ENCODE peak calls at places on chromosomes 16 and 17, in five cellular contexts. Q, G, C, W and S are unnamed samples.

GRCh38 chr17:68383443-68384321 is 73.6 kb downstream of the WIPI1 start:
- DNase-seq in Q (peak; percentile 91), G (no peak), C (no peak), W (peak; percentile 56), S (no peak)

GRCh38 chr16:6297666-6298435 is 1034.8 kb upstream of the RBFOX1 start:
- DNase-seq in Q (no peak), G (no peak), C (no peak), W (no peak), S (no peak)

GRCh38 chr17:17129466-17129865 is 76.7 kb downstream of the PLD6 start:
- DNase-seq in Q (no peak), G (no peak), C (no peak), W (no peak), S (no peak)

GRCh38 chr17:3571043-3571900 is 13.7 kb upstream of the TRPV3 start:
- DNase-seq in Q (no peak), G (no peak), C (peak; percentile 86), W (no peak), S (no peak)

GRCh38 chr17:7292729-7293128 is 1.7 kb downstream of the YBX2 start:
- DNase-seq in Q (no peak), G (no peak), C (no peak), W (no peak), S (no peak)

GRCh38 chr17:7023576-7024401 is 939 bp downstream of the BCL6B start:
- DNase-seq in Q (peak; percentile 73), G (peak; percentile 96), C (peak; percentile 53), W (peak; percentile 85), S (peak; percentile 94)

GRCh38 chr17:56230660-56231059 is 77.4 kb downstream of the ANKFN1 start:
- DNase-seq in Q (peak; percentile 45), G (no peak), C (no peak), W (no peak), S (peak; percentile 54)

GRCh38 chr17:7214300-7215135 is 5.1 kb downstream of the DLG4 start:
- DNase-seq in Q (peak; percentile 95), G (peak; percentile 99), C (peak; percentile 99), W (peak; percentile 99), S (peak; percentile 98)

GRCh38 chr17:16439867-16440351 is 24.5 kb downstream of the TRPV2 start:
- DNase-seq in Q (no peak), G (no peak), C (peak; percentile 51), W (no peak), S (no peak)

GRCh38 chr16:84581161-84581560 is 36.7 kb downstream of the COTL1 start:
- DNase-seq in Q (no peak), G (no peak), C (no peak), W (no peak), S (no peak)

GRCh38 chr16:10992797-10993196 is 48.4 kb downstream of the CLEC16A start:
- DNase-seq in Q (peak; percentile 84), G (peak; percentile 25), C (no peak), W (no peak), S (no peak)

GRCh38 chr16:3578610-3579551 is 1.7 kb upstream of the NLRC3 start:
- DNase-seq in Q (peak; percentile 20), G (peak; percentile 62), C (peak; percentile 93), W (no peak), S (no peak)

GRCh38 chr16:85137323-85138072 is 25.2 kb upstream of the CIBAR2 start:
- DNase-seq in Q (peak; percentile 80), G (peak; percentile 85), C (no peak), W (peak; percentile 97), S (peak; percentile 94)

GRCh38 chr16:76226011-76226410 is 51.2 kb upstream of the CNTNAP4 start:
- DNase-seq in Q (no peak), G (no peak), C (no peak), W (no peak), S (no peak)

GRCh38 chr16:4260360-4260759 is 12.5 kb downstream of the TFAP4 start:
- DNase-seq in Q (no peak), G (peak; percentile 90), C (no peak), W (no peak), S (no peak)

GRCh38 chr16:85800321-85800669 is 800 bp downstream of the COX4I1 start:
- DNase-seq in Q (no peak), G (no peak), C (peak; percentile 13), W (no peak), S (no peak)

GRCh38 chr16:78184554-78185183 is 85.2 kb downstream of the WWOX start:
- DNase-seq in Q (peak; percentile 49), G (no peak), C (no peak), W (no peak), S (no peak)

GRCh38 chr16:13829712-13830304 is 90.1 kb upstream of the ERCC4 start:
- DNase-seq in Q (no peak), G (no peak), C (no peak), W (no peak), S (no peak)

GRCh38 chr17:67050476-67051154 is 6.3 kb downstream of the CACNG1 start:
- DNase-seq in Q (no peak), G (no peak), C (no peak), W (no peak), S (no peak)

GRCh38 chr17:4559139-4559791 is 1.1 kb downstream of the GGT6 start:
- DNase-seq in Q (no peak), G (peak; percentile 51), C (no peak), W (no peak), S (no peak)

GRCh38 chr17:10435096-10435495 is 13.3 kb upstream of the MYH8 start:
- DNase-seq in Q (no peak), G (no peak), C (no peak), W (no peak), S (no peak)

GRCh38 chr17:21001813-21002221 is 41.0 kb downstream of the USP22 start:
- DNase-seq in Q (no peak), G (peak; percentile 37), C (no peak), W (no peak), S (no peak)

GRCh38 chr17:21296097-21297025 is 11.8 kb downstream of the MAP2K3 start:
- DNase-seq in Q (no peak), G (no peak), C (no peak), W (no peak), S (no peak)

GRCh38 chr16:1264257-1265089 is 8.6 kb downstream of the TPSD1 start:
- DNase-seq in Q (no peak), G (no peak), C (no peak), W (no peak), S (no peak)

GRCh38 chr16:1262846-1263221 is 7.0 kb downstream of the TPSD1 start:
- DNase-seq in Q (no peak), G (no peak), C (no peak), W (no peak), S (no peak)

GRCh38 chr16:1263591-1264216 is 7.8 kb downstream of the TPSD1 start:
- DNase-seq in Q (no peak), G (no peak), C (no peak), W (no peak), S (no peak)

GRCh38 chr16:1265090-1265630 is 9.3 kb downstream of the TPSD1 start:
- DNase-seq in Q (no peak), G (no peak), C (no peak), W (no peak), S (no peak)

DNA sequence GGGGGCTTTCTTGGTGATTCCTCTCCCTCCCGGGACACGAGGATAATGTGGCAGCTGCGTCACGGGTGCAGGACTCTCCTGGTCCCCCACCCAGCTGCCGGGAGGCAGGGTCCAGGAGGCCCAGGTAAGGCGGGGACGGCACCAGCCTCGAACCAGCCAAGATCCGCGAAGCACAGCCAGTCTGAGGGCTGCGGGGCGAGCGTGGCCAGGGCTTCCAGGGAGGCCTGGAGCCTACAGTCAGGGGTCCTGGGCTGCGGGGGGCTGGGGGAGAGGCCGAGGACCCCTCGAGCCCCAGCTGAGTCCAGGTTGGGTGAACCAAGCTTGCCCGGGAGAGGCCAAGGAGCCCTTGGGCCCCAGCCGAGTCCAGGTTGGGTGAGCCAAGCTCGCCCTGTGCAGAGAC is 10.0 kb downstream of the TPSD1 start:
- DNase-seq in Q (no peak), G (no peak), C (no peak), W (no peak), S (no peak)
- H3K4me3 ChIP-seq in Q (no peak overlapping the region), G (no peak overlapping the region), C (no peak overlapping the region), W (no peak overlapping the region), S (no peak overlapping the region)

GRCh38 chr16:31745900-31746299 is 127.7 kb upstream of the ZNF267 start:
- DNase-seq in Q (no peak), G (no peak), C (no peak), W (no peak), S (no peak)
- H3K9me3 ChIP-seq in Q (no peaks in the 10 kb centered on the region), G (peaks cover 89% of the 10 kb centered on the region), C (peaks cover 29% of the 10 kb centered on the region), W (peaks cover 60% of the 10 kb centered on the region), S (peaks cover 97% of the 10 kb centered on the region)

GRCh38 chr17:13337864-13338371 is 263.8 kb downstream of the HS3ST3A1 start:
- DNase-seq in Q (peak; percentile 74), G (no peak), C (peak; percentile 48), W (no peak), S (no peak)
- TF ChIP-seq CTCF in Q (peak; percentile 85), G (peak; percentile 64), C (peak; percentile 87), W (peak; percentile 61), S (peak; percentile 44)

GRCh38 chr16:80852261-80852872 is 48.0 kb upstream of the CDYL2 start:
- DNase-seq in Q (peak; percentile 17), G (peak; percentile 11), C (peak; percentile 31), W (no peak), S (no peak)
- H3K4me3 ChIP-seq in Q (no peak overlapping the region), G (no peak overlapping the region), C (no peak overlapping the region), W (no peak overlapping the region), S (no peak overlapping the region)